ENCODE peak calls at places on chromosomes 4 and X, in nine cellular contexts. One of them, this sample, is unnamed.

GRCh38 chrX:150934453-150934852 is 36.0 kb upstream of the CD99L2 start:
- DNase-seq in lower lobe of right lung: no peak
- DNase-seq in Caco-2: no peak
- DNase-seq in D721Med: no peak
- DNase-seq in Peyer's patch: no peak
- DNase-seq in mucosa of descending colon: no peak
- DNase-seq in fibroblast of lung: peak
- DNase-seq in mammary epithelial cell: peak
- DNase-seq in transverse colon: peak
- DNase-seq in this sample: peak

GRCh38 chr4:145938618-145939177 is at the start of gene ZNF827:
- DNase-seq in lower lobe of right lung: peak
- DNase-seq in Caco-2: peak
- DNase-seq in D721Med: no peak
- DNase-seq in Peyer's patch: peak
- DNase-seq in mucosa of descending colon: peak
- DNase-seq in fibroblast of lung: peak
- DNase-seq in mammary epithelial cell: peak
- DNase-seq in transverse colon: peak
- DNase-seq in this sample: peak

GRCh38 chrX:13742397-13743176 is 8.0 kb downstream of the OFD1 start:
- DNase-seq in lower lobe of right lung: no peak
- DNase-seq in Caco-2: peak
- DNase-seq in D721Med: no peak
- DNase-seq in Peyer's patch: no peak
- DNase-seq in mucosa of descending colon: no peak
- DNase-seq in fibroblast of lung: no peak
- DNase-seq in mammary epithelial cell: no peak
- DNase-seq in transverse colon: peak
- DNase-seq in this sample: no peak

GRCh38 chrX:130012683-130013082 is 30.2 kb downstream of the BCORL1 start:
- DNase-seq in lower lobe of right lung: no peak
- DNase-seq in Caco-2: no peak
- DNase-seq in D721Med: no peak
- DNase-seq in Peyer's patch: no peak
- DNase-seq in mucosa of descending colon: no peak
- DNase-seq in fibroblast of lung: no peak
- DNase-seq in mammary epithelial cell: no peak
- DNase-seq in transverse colon: no peak
- DNase-seq in this sample: no peak

GRCh38 chr4:8044699-8045098 is 105.0 kb upstream of the AFAP1 start:
- DNase-seq in lower lobe of right lung: no peak
- DNase-seq in Caco-2: no peak
- DNase-seq in D721Med: no peak
- DNase-seq in Peyer's patch: no peak
- DNase-seq in mucosa of descending colon: peak
- DNase-seq in fibroblast of lung: no peak
- DNase-seq in mammary epithelial cell: no peak
- DNase-seq in transverse colon: peak
- DNase-seq in this sample: no peak

GRCh38 chr4:48110452-48110978 is 23.5 kb downstream of the TXK start:
- DNase-seq in lower lobe of right lung: no peak
- DNase-seq in Caco-2: no peak
- DNase-seq in D721Med: no peak
- DNase-seq in Peyer's patch: no peak
- DNase-seq in mucosa of descending colon: no peak
- DNase-seq in fibroblast of lung: no peak
- DNase-seq in mammary epithelial cell: no peak
- DNase-seq in transverse colon: no peak
- DNase-seq in this sample: no peak

GRCh38 chrX:116749943-116750342 is 287.2 kb upstream of the CT83 start:
- DNase-seq in lower lobe of right lung: no peak
- DNase-seq in Caco-2: no peak
- DNase-seq in D721Med: no peak
- DNase-seq in Peyer's patch: no peak
- DNase-seq in mucosa of descending colon: no peak
- DNase-seq in fibroblast of lung: no peak
- DNase-seq in mammary epithelial cell: peak
- DNase-seq in transverse colon: no peak
- DNase-seq in this sample: no peak

GRCh38 chr4:82247171-82247570 is 126.6 kb downstream of the HNRNPD start:
- DNase-seq in lower lobe of right lung: no peak
- DNase-seq in Caco-2: no peak
- DNase-seq in D721Med: no peak
- DNase-seq in Peyer's patch: no peak
- DNase-seq in mucosa of descending colon: no peak
- DNase-seq in fibroblast of lung: no peak
- DNase-seq in mammary epithelial cell: peak
- DNase-seq in transverse colon: no peak
- DNase-seq in this sample: no peak

GRCh38 chrX:70476934-70477733 is 32.5 kb downstream of the DLG3 start:
- DNase-seq in lower lobe of right lung: no peak
- DNase-seq in Caco-2: no peak
- DNase-seq in D721Med: no peak
- DNase-seq in Peyer's patch: peak
- DNase-seq in mucosa of descending colon: peak
- DNase-seq in fibroblast of lung: peak
- DNase-seq in mammary epithelial cell: peak
- DNase-seq in transverse colon: peak
- DNase-seq in this sample: peak

GRCh38 chr4:110595583-110595982 is 27.3 kb downstream of the PITX2 start:
- DNase-seq in lower lobe of right lung: no peak
- DNase-seq in Caco-2: no peak
- DNase-seq in D721Med: no peak
- DNase-seq in Peyer's patch: no peak
- DNase-seq in mucosa of descending colon: no peak
- DNase-seq in fibroblast of lung: no peak
- DNase-seq in mammary epithelial cell: no peak
- DNase-seq in transverse colon: no peak
- DNase-seq in this sample: no peak

GRCh38 chr4:795726-796119 is 30.2 kb downstream of the CPLX1 start:
- DNase-seq in lower lobe of right lung: peak
- DNase-seq in Caco-2: no peak
- DNase-seq in D721Med: no peak
- DNase-seq in Peyer's patch: no peak
- DNase-seq in mucosa of descending colon: no peak
- DNase-seq in fibroblast of lung: no peak
- DNase-seq in mammary epithelial cell: no peak
- DNase-seq in transverse colon: no peak
- DNase-seq in this sample: no peak

GRCh38 chr4:151227731-151228130 is 49.2 kb upstream of the PRSS48 start:
- DNase-seq in lower lobe of right lung: no peak
- DNase-seq in Caco-2: no peak
- DNase-seq in D721Med: no peak
- DNase-seq in Peyer's patch: peak
- DNase-seq in mucosa of descending colon: peak
- DNase-seq in fibroblast of lung: peak
- DNase-seq in mammary epithelial cell: peak
- DNase-seq in transverse colon: peak
- DNase-seq in this sample: peak

GRCh38 chr4:106681381-106681921 is 312.9 kb upstream of the GIMD1 start:
- DNase-seq in lower lobe of right lung: peak
- DNase-seq in Caco-2: no peak
- DNase-seq in D721Med: no peak
- DNase-seq in Peyer's patch: no peak
- DNase-seq in mucosa of descending colon: no peak
- DNase-seq in fibroblast of lung: no peak
- DNase-seq in mammary epithelial cell: no peak
- DNase-seq in transverse colon: no peak
- DNase-seq in this sample: no peak

GRCh38 chr4:173357939-173358338 is 12.8 kb upstream of the SAP30 start:
- DNase-seq in lower lobe of right lung: no peak
- DNase-seq in Caco-2: no peak
- DNase-seq in D721Med: no peak
- DNase-seq in Peyer's patch: no peak
- DNase-seq in mucosa of descending colon: no peak
- DNase-seq in fibroblast of lung: no peak
- DNase-seq in mammary epithelial cell: no peak
- DNase-seq in transverse colon: no peak
- DNase-seq in this sample: no peak

GRCh38 chr4:113026556-113026955 is 22.9 kb upstream of the ANK2 start:
- DNase-seq in lower lobe of right lung: no peak
- DNase-seq in Caco-2: no peak
- DNase-seq in D721Med: no peak
- DNase-seq in Peyer's patch: no peak
- DNase-seq in mucosa of descending colon: no peak
- DNase-seq in fibroblast of lung: no peak
- DNase-seq in mammary epithelial cell: peak
- DNase-seq in transverse colon: no peak
- DNase-seq in this sample: peak

GRCh38 chrX:23726196-23726595 is 16.9 kb downstream of the ACOT9 start:
- DNase-seq in lower lobe of right lung: no peak
- DNase-seq in Caco-2: no peak
- DNase-seq in D721Med: no peak
- DNase-seq in Peyer's patch: no peak
- DNase-seq in mucosa of descending colon: no peak
- DNase-seq in fibroblast of lung: no peak
- DNase-seq in mammary epithelial cell: no peak
- DNase-seq in transverse colon: no peak
- DNase-seq in this sample: no peak

GRCh38 chrX:71941771-71942170 is 31.1 kb downstream of the NHSL2 start:
- DNase-seq in lower lobe of right lung: no peak
- DNase-seq in Caco-2: no peak
- DNase-seq in D721Med: no peak
- DNase-seq in Peyer's patch: no peak
- DNase-seq in mucosa of descending colon: peak
- DNase-seq in fibroblast of lung: peak
- DNase-seq in mammary epithelial cell: no peak
- DNase-seq in transverse colon: peak
- DNase-seq in this sample: peak

GRCh38 chr4:77273412-77273811 is 116.4 kb downstream of the CCNG2 start:
- DNase-seq in lower lobe of right lung: no peak
- DNase-seq in Caco-2: no peak
- DNase-seq in D721Med: no peak
- DNase-seq in Peyer's patch: no peak
- DNase-seq in mucosa of descending colon: no peak
- DNase-seq in fibroblast of lung: no peak
- DNase-seq in mammary epithelial cell: no peak
- DNase-seq in transverse colon: no peak
- DNase-seq in this sample: no peak

GRCh38 chrX:109863811-109864210 is 130.8 kb upstream of the ACSL4 start:
- DNase-seq in lower lobe of right lung: no peak
- DNase-seq in Caco-2: no peak
- DNase-seq in D721Med: no peak
- DNase-seq in Peyer's patch: no peak
- DNase-seq in mucosa of descending colon: no peak
- DNase-seq in fibroblast of lung: no peak
- DNase-seq in mammary epithelial cell: no peak
- DNase-seq in transverse colon: no peak
- DNase-seq in this sample: no peak

GRCh38 chr4:158769175-158769831 is 477 bp downstream of the FNIP2 start:
- DNase-seq in lower lobe of right lung: peak
- DNase-seq in Caco-2: peak
- DNase-seq in D721Med: no peak
- DNase-seq in Peyer's patch: peak
- DNase-seq in mucosa of descending colon: peak
- DNase-seq in fibroblast of lung: peak
- DNase-seq in mammary epithelial cell: peak
- DNase-seq in transverse colon: peak
- DNase-seq in this sample: peak

DNA sequence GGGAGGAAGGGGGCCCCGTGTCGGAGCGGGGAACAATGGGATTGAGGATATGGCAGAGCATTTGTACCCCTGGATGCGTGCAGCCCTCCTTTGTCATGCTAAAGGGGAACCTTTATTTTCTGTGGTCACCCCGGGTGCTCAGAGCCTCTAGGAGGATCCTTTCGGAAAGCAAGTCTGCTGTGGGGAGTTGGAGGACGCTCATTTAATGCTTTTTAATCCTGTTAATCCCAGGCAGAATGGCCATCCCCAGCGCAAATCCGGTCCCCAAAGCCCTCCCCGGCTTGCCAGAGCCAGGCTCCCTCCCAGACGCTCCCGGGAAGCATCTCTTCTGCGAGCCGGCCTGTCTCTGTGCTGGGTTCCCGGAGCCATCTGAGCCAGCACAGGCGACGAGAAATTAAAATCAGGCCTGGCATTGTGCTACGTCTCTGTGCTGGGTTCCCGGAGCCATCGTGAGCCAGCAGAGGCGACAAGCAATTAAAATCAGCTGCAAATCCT is 113.2 kb upstream of the PPP2R3B start:
- DNase-seq in lower lobe of right lung: no peak
- DNase-seq in Caco-2: no peak
- DNase-seq in D721Med: peak
- DNase-seq in Peyer's patch: no peak
- DNase-seq in mucosa of descending colon: no peak
- DNase-seq in fibroblast of lung: no peak
- DNase-seq in mammary epithelial cell: no peak
- DNase-seq in transverse colon: no peak
- DNase-seq in this sample: no peak
- TF ChIP-seq CTCF in lower lobe of right lung: no peak
- TF ChIP-seq CTCF in Caco-2: no peak
- TF ChIP-seq CTCF in D721Med: no peak
- TF ChIP-seq CTCF in Peyer's patch: no peak
- TF ChIP-seq CTCF in mucosa of descending colon: no peak
- TF ChIP-seq CTCF in fibroblast of lung: no peak
- TF ChIP-seq CTCF in mammary epithelial cell: no peak
- TF ChIP-seq CTCF in transverse colon: no peak
- TF ChIP-seq CTCF in this sample: no peak

GRCh38 chr4:26583865-26584652 is at the start of gene TBC1D19:
- DNase-seq in lower lobe of right lung: peak
- DNase-seq in Caco-2: peak
- DNase-seq in D721Med: peak
- DNase-seq in Peyer's patch: peak
- DNase-seq in mucosa of descending colon: peak
- DNase-seq in fibroblast of lung: peak
- DNase-seq in mammary epithelial cell: peak
- DNase-seq in transverse colon: peak
- DNase-seq in this sample: peak
- TF ChIP-seq CTCF in lower lobe of right lung: no peak
- TF ChIP-seq CTCF in Caco-2: no peak
- TF ChIP-seq CTCF in D721Med: no peak
- TF ChIP-seq CTCF in Peyer's patch: no peak
- TF ChIP-seq CTCF in mucosa of descending colon: no peak
- TF ChIP-seq CTCF in fibroblast of lung: no peak
- TF ChIP-seq CTCF in mammary epithelial cell: no peak
- TF ChIP-seq CTCF in transverse colon: peak
- TF ChIP-seq CTCF in this sample: peak

GRCh38 chr4:16582526-16582925 is 315.9 kb downstream of the LDB2 start:
- DNase-seq in lower lobe of right lung: no peak
- DNase-seq in Caco-2: peak
- DNase-seq in D721Med: no peak
- DNase-seq in Peyer's patch: no peak
- DNase-seq in mucosa of descending colon: no peak
- DNase-seq in fibroblast of lung: no peak
- DNase-seq in mammary epithelial cell: no peak
- DNase-seq in transverse colon: no peak
- DNase-seq in this sample: no peak
- TF ChIP-seq CTCF in lower lobe of right lung: no peak
- TF ChIP-seq CTCF in Caco-2: no peak
- TF ChIP-seq CTCF in D721Med: peak
- TF ChIP-seq CTCF in Peyer's patch: no peak
- TF ChIP-seq CTCF in mucosa of descending colon: no peak
- TF ChIP-seq CTCF in fibroblast of lung: peak
- TF ChIP-seq CTCF in mammary epithelial cell: no peak
- TF ChIP-seq CTCF in transverse colon: no peak
- TF ChIP-seq CTCF in this sample: peak

DNA sequence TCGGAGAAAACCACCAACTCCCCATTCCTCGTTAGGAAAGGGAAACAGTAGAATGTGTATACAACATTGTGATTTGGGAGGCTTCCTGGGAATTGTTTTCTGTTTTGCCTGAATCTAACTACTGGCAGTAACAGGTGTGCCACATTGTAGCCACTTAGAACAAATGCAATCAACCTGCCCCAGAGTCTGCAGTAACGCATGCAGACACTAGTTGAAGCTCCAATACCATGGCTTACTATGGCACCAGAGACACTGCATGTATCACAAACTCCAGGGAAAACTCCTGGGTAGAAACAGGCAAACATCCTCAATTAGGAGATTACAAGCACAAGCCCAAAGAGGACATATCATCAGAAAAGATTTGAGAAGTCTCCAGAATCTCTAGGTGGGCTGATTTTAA is 154.2 kb upstream of the NEIL3 start:
- DNase-seq in lower lobe of right lung: no peak
- DNase-seq in Caco-2: no peak
- DNase-seq in D721Med: no peak
- DNase-seq in Peyer's patch: no peak
- DNase-seq in mucosa of descending colon: no peak
- DNase-seq in fibroblast of lung: no peak
- DNase-seq in mammary epithelial cell: no peak
- DNase-seq in transverse colon: no peak
- DNase-seq in this sample: no peak
- TF ChIP-seq CTCF in lower lobe of right lung: no peak
- TF ChIP-seq CTCF in Caco-2: no peak
- TF ChIP-seq CTCF in D721Med: no peak
- TF ChIP-seq CTCF in Peyer's patch: no peak
- TF ChIP-seq CTCF in mucosa of descending colon: no peak
- TF ChIP-seq CTCF in fibroblast of lung: no peak
- TF ChIP-seq CTCF in mammary epithelial cell: no peak
- TF ChIP-seq CTCF in transverse colon: no peak
- TF ChIP-seq CTCF in this sample: no peak

This sample was measured in choroid plexus epithelial cell.